ENCODE peak calls at places on chromosomes 13 and 19, in six cellular contexts. B, V, N, Y, O and A are unnamed samples.

GRCh38 chr13:44710576-44710975 is 134.4 kb upstream of the TSC22D1 start:
- DNase-seq in N (peak; percentile 93), V (peak; percentile 85), B (no peak), Y (no peak), O (no peak), A (no peak)

GRCh38 chr13:52109096-52109495 is 19.8 kb downstream of the NEK5 start:
- DNase-seq in O (no peak), V (no peak), N (no peak), Y (no peak), B (no peak), A (no peak)

GRCh38 chr13:44063881-44064280 is 184.2 kb downstream of the LACC1 start:
- DNase-seq in O (no peak), V (no peak), B (no peak), N (no peak), Y (no peak), A (no peak)

GRCh38 chr19:2488942-2489731 is 13.2 kb downstream of the GADD45B start:
- DNase-seq in B (peak; percentile 79), O (peak; percentile 47), V (no peak), Y (peak; percentile 77), N (peak; percentile 51), A (no peak)

GRCh38 chr19:48190288-48191284 is 20.1 kb downstream of the ZSWIM9 start:
- DNase-seq in V (no peak), O (peak; percentile 42), N (peak; percentile 65), B (no peak), Y (peak; percentile 85), A (no peak)

GRCh38 chr19:5891938-5892771 is 11.4 kb downstream of the NDUFA11 start:
- DNase-seq in V (peak; percentile 33), O (peak; percentile 73), Y (peak; percentile 66), N (peak; percentile 46), B (peak; percentile 61), A (no peak)

GRCh38 chr13:76992548-76993001 is 694 bp downstream of the CLN5 start:
- DNase-seq in Y (no peak), V (peak; percentile 37), N (peak; percentile 27), B (no peak), O (no peak), A (no peak)

GRCh38 chr13:33228645-33229445 is 56.7 kb downstream of the STARD13 start:
- DNase-seq in Y (no peak), B (no peak), N (peak; percentile 72), O (no peak), V (peak; percentile 74), A (no peak)

GRCh38 chr19:293436-294110 is 2.4 kb upstream of the PLPP2 start:
- DNase-seq in N (no peak), B (no peak), O (no peak), Y (no peak), V (no peak), A (no peak)

GRCh38 chr13:42626461-42626860 is 52.5 kb downstream of the TNFSF11 start:
- DNase-seq in B (no peak), V (no peak), Y (no peak), N (no peak), O (no peak), A (no peak)

GRCh38 chr13:46759861-46760260 is 37.1 kb downstream of the ESD start:
- DNase-seq in N (peak; percentile 55), O (no peak), Y (no peak), B (no peak), V (peak; percentile 25), A (no peak)

GRCh38 chr13:81872581-81872980 is 1531.7 kb upstream of the SPRY2 start:
- DNase-seq in Y (peak; percentile 50), V (no peak), O (peak; percentile 35), N (no peak), B (no peak), A (no peak)
- TF ChIP-seq CTCF in Y (peak; percentile 81), V (no peak), O (peak; percentile 53), N (no peak), B (no peak), A (peak; percentile 38)

DNA sequence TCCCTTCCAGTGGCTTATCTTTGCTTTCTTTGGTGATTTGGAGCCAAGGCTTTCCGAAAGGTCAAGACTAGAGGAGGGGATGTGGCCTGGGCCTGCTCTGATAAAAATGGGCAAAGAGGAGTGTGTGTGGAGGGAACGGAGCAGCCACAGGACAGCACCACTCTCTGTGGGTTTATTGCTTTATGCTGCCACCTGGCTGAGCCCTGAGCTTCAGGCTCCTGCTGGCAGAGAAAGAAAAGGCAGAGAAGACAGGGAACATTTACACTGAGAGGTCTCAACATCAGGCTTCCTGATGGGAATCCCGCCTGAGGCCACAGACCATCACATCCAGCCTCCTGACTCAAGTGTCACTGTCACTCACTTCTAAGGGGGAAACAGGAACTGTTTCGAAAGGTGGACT is 9.2 kb upstream of the GSX1 start:
- DNase-seq in B (no peak), V (peak; percentile 18), Y (no peak), O (no peak), N (peak; percentile 17), A (no peak)
- TF ChIP-seq CTCF in B (peak; percentile 21), V (peak; percentile 39), Y (peak; percentile 43), O (no peak), N (peak; percentile 37), A (peak; percentile 21)

DNA sequence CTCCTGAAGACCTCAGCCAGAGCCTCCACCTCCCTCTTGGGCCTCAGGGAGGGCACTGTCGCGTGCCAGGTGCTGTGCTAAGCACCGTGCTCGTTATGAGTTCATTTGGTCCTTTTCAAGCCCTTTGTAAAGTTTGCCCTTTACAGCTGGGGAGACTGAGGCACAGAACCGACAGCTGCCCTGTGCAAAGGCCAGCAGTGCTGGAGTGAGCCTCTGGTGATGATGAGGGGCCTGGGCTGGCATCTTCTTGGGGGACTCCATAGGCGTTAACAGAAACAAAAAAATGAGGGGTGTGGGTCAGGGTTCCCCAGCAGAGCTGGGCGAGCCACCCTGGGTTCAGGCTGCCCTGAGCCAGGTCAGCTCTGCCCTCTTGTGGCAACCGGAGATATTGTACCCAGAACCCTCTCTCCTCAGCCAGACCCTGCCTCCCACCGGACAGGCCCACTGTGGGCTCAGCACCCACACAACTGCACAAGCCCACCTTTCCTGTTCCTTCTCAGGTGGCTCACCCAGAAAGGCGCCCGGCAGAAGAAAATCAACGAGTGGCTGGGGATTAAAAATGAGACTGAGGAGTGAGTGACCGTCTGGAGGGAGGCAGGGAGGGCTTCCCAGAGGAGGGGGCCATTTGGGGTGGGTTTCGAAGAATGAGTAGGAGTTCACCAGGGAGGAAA is 5.5 kb upstream of the IFI30 start:
- DNase-seq in N (peak; percentile 40), B (peak; percentile 66), Y (peak; percentile 68), O (peak; percentile 68), V (peak; percentile 36), A (no peak)
- TF ChIP-seq CTCF in N (peak; percentile 67), B (peak; percentile 79), Y (peak; percentile 85), O (peak; percentile 77), V (peak; percentile 71), A (peak; percentile 80)

GRCh38 chr13:36395280-36395679 is 37.0 kb upstream of the CCNA1 start:
- DNase-seq in V (peak; percentile 89), O (no peak), N (peak; percentile 77), B (no peak), Y (no peak), A (no peak)
- TF ChIP-seq CTCF in V (peak; percentile 71), O (no peak), N (peak; percentile 65), B (peak; percentile 36), Y (no peak), A (peak; percentile 67)

GRCh38 chr19:45467456-45468158 is at the start of gene FOSB:
- DNase-seq in N (peak; percentile 97), O (peak; percentile 92), V (peak; percentile 96), Y (peak; percentile 95), B (peak; percentile 97), A (peak; percentile 98)
- TF ChIP-seq CTCF in N (no peak), O (no peak), V (peak; percentile 5), Y (peak; percentile 30), B (no peak), A (peak; percentile 38)

DNA sequence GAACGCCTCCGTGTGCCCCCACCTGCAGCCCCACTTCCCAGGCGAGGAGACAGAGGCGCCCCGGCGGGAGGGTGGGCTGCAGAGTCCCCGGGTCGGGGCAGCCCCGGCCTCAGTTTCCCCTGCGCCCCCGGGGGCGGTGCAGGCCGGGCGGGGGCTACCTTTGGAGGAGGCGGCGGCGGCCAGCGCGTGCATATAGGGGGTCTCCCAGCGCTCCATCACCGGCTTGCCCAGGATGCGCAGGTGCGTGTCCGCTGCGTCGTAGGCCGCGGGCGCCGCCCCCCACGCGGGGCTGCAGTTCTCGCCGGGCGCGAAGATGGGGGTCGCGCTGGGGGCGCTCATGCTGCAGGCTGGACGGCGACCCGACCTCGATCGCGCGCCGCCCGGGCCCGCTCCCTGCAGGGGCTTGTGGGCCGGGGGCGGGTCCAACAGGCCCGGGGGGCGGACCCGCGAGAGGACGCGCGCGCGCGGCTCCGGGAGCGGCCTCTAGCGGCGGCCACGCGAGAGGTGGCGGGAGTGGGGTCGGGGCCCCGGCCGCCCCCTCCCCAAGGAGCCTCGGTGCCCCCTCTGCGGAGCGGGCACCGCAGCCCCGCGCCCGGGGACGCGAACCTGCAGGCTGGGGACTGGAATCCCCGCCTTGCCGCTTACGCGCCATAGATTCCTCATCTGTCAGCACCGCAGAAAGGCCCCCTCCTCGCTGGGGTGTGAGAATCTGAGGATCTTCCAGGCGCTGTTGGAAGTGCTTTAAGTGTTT is at the start of gene GAMT:
- DNase-seq in O (peak; percentile 55), Y (peak; percentile 71), N (peak; percentile 35), B (no peak), V (no peak), A (no peak)
- TF ChIP-seq CTCF in O (peak; percentile 42), Y (peak; percentile 26), N (no peak), B (peak; percentile 46), V (peak; percentile 21), A (peak; percentile 68)

GRCh38 chr13:110363009-110363408 is 55.9 kb downstream of the COL4A2 start:
- DNase-seq in B (no peak), O (peak; percentile 30), Y (peak; percentile 26), N (no peak), V (no peak), A (no peak)
- TF ChIP-seq CTCF in B (peak; percentile 6), O (no peak), Y (peak; percentile 45), N (peak; percentile 20), V (no peak), A (peak; percentile 27)

DNA sequence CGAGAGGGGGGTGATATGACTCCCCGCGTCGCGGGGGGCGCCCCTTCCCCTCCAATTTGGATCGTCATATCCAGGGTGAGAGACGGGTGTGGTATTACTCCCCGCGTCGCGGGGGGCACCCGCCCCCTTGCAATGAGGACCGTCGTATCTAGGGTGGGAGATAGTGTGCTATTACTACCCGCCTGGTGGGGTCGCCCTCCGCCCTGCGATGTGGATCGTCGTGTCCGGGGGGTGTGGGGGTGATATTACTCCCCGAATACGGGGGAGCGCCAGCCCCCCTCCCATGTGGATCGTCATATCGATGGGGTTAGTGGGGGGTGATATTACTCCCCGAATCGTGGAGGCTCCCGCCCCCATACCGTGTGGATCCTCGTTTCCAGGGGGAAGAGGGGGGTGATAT is 29.2 kb upstream of the RGCC start:
- DNase-seq in N (peak; percentile 9), B (peak; percentile 46), Y (no peak), V (no peak), O (peak; percentile 16), A (peak; percentile 79)
- TF ChIP-seq CTCF in N (peak; percentile 39), B (peak; percentile 28), Y (no peak), V (peak; percentile 36), O (peak; percentile 35), A (no peak)